ENCODE peak calls at places on chromosomes 6 and 20, in four cellular contexts. V is left lung; I is effector memory CD4-positive, alpha-beta T cell; P is tibial artery. B is an unnamed sample. For H3K9me3, the result is how much of the 10 kb centered on the place peaks cover.

GRCh38 chr20:856361-856775 is 22.9 kb downstream of the FAM110A start:
- DNase-seq in V (no peak), I (no peak), P (no peak), B (no peak)

GRCh38 chr20:51382986-51383821 is 159.3 kb downstream of the NFATC2 start:
- DNase-seq in V (peak), I (no peak), P (no peak), B (no peak)

GRCh38 chr6:11278207-11278559 is 45.7 kb upstream of the NEDD9 start:
- DNase-seq in V (no peak), I (no peak), P (no peak), B (no peak)

GRCh38 chr6:133424359-133424758 is 183.2 kb downstream of the EYA4 start:
- DNase-seq in V (no peak), I (no peak), P (no peak), B (no peak)

GRCh38 chr20:42610070-42610469 is 579.6 kb downstream of the PTPRT start:
- DNase-seq in V (no peak), I (no peak), P (no peak), B (no peak)

GRCh38 chr6:145245119-145245518 is 490.2 kb downstream of the EPM2A start:
- DNase-seq in V (no peak), I (no peak), P (no peak), B (no peak)

GRCh38 chr6:130293800-130294199 is 71.0 kb upstream of the SAMD3 start:
- DNase-seq in V (no peak), I (no peak), P (no peak), B (no peak)

GRCh38 chr6:8539446-8539845 is 104.1 kb upstream of the SLC35B3 start:
- DNase-seq in V (no peak), I (no peak), P (no peak), B (no peak)

GRCh38 chr20:61050491-61050890 is 201.6 kb upstream of the CDH4 start:
- DNase-seq in V (no peak), I (no peak), P (peak), B (no peak)

GRCh38 chr20:10855031-10855430 is 181.2 kb upstream of the JAG1 start:
- DNase-seq in V (no peak), I (no peak), P (no peak), B (no peak)

GRCh38 chr20:58575776-58576589 is 60.8 kb upstream of the APCDD1L start:
- DNase-seq in V (no peak), I (no peak), P (peak), B (no peak)

GRCh38 chr20:24027229-24027628 is 38.6 kb upstream of the GGTLC1 start:
- DNase-seq in V (peak), I (peak), P (no peak), B (no peak)

GRCh38 chr6:99490608-99491007 is 24.6 kb downstream of the USP45 start:
- DNase-seq in V (no peak), I (no peak), P (no peak), B (no peak)

GRCh38 chr20:32535953-32536823 is 48.9 kb downstream of the NOL4L start:
- DNase-seq in V (peak), I (peak), P (no peak), B (peak)

GRCh38 chr6:125791151-125791819 is 525 bp downstream of the NCOA7 start:
- DNase-seq in V (no peak), I (peak), P (peak), B (peak)

GRCh38 chr20:45965169-45966002 is 6.6 kb downstream of the ZNF335 start:
- DNase-seq in V (peak), I (no peak), P (peak), B (no peak)

GRCh38 chr20:47544852-47545251 is 43.2 kb downstream of the NCOA3 start:
- DNase-seq in V (no peak), I (no peak), P (no peak), B (no peak)

GRCh38 chr6:24827162-24827561 is 28.4 kb upstream of the ARMH2 start:
- DNase-seq in V (no peak), I (no peak), P (no peak), B (no peak)

GRCh38 chr6:13331516-13332348 is 3.4 kb upstream of the TBC1D7 start:
- DNase-seq in V (no peak), I (no peak), P (no peak), B (no peak)

GRCh38 chr20:10961651-10962288 is 288.0 kb upstream of the JAG1 start:
- DNase-seq in V (no peak), I (no peak), P (no peak), B (no peak)

GRCh38 chr6:101818056-101818455 is 424.5 kb downstream of the GRIK2 start:
- DNase-seq in V (no peak), I (no peak), P (no peak), B (no peak)

GRCh38 chr20:33781133-33781532 is 30.0 kb upstream of the CHMP4B start:
- DNase-seq in V (no peak), I (no peak), P (no peak), B (no peak)

GRCh38 chr6:109465772-109466171 is 10.2 kb upstream of the MICAL1 start:
- DNase-seq in V (peak), I (no peak), P (no peak), B (peak)

GRCh38 chr20:46308258-46309157 is at the start of gene CDH22:
- DNase-seq in V (no peak), I (no peak), P (no peak), B (no peak)

GRCh38 chr20:12644481-12644880 is 364.3 kb upstream of the SPTLC3 start:
- DNase-seq in V (no peak), I (no peak), P (no peak), B (no peak)

GRCh38 chr6:54758340-54758739 is 88.2 kb upstream of the FAM83B start:
- DNase-seq in V (no peak), I (no peak), P (no peak), B (no peak)

GRCh38 chr6:168347615-168348014 is 28.0 kb upstream of the DACT2 start:
- DNase-seq in V (no peak), I (no peak), P (no peak), B (no peak)

GRCh38 chr6:138454976-138455706 is 44.2 kb downstream of the NHSL1 start:
- DNase-seq in V (peak), I (peak), P (no peak), B (peak)

GRCh38 chr6:161637658-161638057 is 363.8 kb upstream of the AGPAT4 start:
- DNase-seq in V (no peak), I (no peak), P (no peak), B (no peak)

GRCh38 chr20:21698494-21699215 is 6.8 kb upstream of the PAX1 start:
- DNase-seq in V (no peak), I (no peak), P (no peak), B (no peak)

GRCh38 chr6:118562959-118563358 is 14.9 kb downstream of the PLN start:
- DNase-seq in V (no peak), I (no peak), P (no peak), B (no peak)

GRCh38 chr6:48641544-48641943 is 530.5 kb upstream of the PTCHD4 start:
- DNase-seq in V (no peak), I (no peak), P (no peak), B (no peak)

DNA sequence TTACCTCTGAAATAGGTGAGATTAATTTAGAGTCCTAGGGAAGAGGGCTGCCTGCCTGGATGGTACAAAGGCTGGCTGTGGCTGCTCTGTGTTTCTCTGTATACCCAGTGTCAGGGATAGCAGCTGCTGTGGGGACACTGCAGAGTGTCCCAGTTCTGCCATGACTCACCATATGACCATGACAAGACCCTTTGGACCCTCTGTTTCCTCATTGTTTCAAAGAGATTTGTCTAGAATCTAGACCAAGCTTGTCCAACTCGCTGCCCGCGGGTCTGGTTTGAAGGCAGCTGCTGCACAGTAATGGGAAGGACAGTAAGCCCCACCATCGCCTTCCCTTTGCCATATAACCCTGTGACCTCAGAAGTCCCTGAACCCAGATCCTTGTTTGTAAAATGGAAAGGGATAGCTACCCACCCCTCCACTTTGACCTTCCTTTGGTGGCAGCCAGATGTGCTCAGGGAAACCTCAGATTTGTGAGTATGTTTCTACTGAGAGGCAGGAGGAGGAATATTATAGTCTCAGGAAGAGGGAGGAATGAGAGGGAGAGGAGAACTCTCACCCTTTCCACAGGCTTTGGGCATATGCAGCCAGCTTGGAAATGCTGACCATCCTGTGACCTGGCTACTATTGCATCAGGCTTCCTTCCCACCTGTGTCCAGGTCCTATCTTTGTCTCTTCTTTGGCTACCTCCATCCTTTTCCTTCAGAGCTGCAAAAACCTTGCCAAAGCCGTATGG is 14.0 kb downstream of the PLCG1 start:
- DNase-seq in V (no peak), I (no peak), P (no peak), B (no peak)
- H3K27ac ChIP-seq in V (no peak), I (peak), P (no peak), B (peak)

GRCh38 chr20:56003966-56004365 is 1.4 kb downstream of the CBLN4 start:
- DNase-seq in V (no peak), I (no peak), P (no peak), B (no peak)

GRCh38 chr20:56001890-56002289 is 3.4 kb downstream of the CBLN4 start:
- DNase-seq in V (no peak), I (no peak), P (no peak), B (no peak)

GRCh38 chr20:56003111-56003800 is 2.1 kb downstream of the CBLN4 start:
- DNase-seq in V (no peak), I (no peak), P (no peak), B (no peak)

GRCh38 chr20:56004611-56005388 is 519 bp downstream of the CBLN4 start:
- DNase-seq in V (no peak), I (no peak), P (no peak), B (no peak)

DNA sequence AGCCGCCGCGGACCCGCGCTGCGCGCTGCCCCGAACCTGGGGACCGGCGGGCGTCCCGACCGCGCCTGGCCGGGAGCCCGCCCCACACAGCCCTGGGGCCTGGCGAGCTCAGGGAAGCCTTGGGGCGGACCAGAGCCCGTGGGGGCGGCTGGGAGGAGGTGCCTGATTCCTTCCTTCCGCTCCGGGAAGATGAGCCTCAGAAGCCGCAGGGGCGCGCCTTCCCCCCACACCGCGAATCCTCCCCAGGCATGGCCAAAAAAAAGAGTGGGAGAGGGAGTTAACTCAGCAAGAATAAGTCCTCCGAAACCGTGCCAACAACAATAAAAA is at the start of gene CBLN4:
- DNase-seq in V (no peak), I (no peak), P (no peak), B (no peak)
- H3K9me3 ChIP-seq in V (under half), I (under half), P (under half), B (under half)

GRCh38 chr6:3718407-3718806 is 33.1 kb downstream of the PXDC1 start:
- DNase-seq in V (no peak), I (no peak), P (peak), B (no peak)
- H3K4me3 ChIP-seq in V (no peak), I (no peak), P (no peak), B (no peak)

GRCh38 chr20:44609006-44609510 is 26.7 kb downstream of the PKIG start:
- DNase-seq in V (no peak), I (no peak), P (peak), B (no peak)

GRCh38 chr20:44606725-44607441 is 24.5 kb downstream of the PKIG start:
- DNase-seq in V (no peak), I (no peak), P (peak), B (no peak)

GRCh38 chr20:44609511-44610312 is 27.3 kb downstream of the PKIG start:
- DNase-seq in V (peak), I (peak), P (peak), B (peak)

GRCh38 chr20:44613575-44613974 is 31.2 kb downstream of the PKIG start:
- DNase-seq in V (no peak), I (no peak), P (no peak), B (no peak)

GRCh38 chr20:44610313-44610965 is 28.1 kb downstream of the PKIG start:
- DNase-seq in V (no peak), I (no peak), P (peak), B (no peak)
- H3K27ac ChIP-seq in V (peak), I (peak), P (peak), B (peak)

DNA sequence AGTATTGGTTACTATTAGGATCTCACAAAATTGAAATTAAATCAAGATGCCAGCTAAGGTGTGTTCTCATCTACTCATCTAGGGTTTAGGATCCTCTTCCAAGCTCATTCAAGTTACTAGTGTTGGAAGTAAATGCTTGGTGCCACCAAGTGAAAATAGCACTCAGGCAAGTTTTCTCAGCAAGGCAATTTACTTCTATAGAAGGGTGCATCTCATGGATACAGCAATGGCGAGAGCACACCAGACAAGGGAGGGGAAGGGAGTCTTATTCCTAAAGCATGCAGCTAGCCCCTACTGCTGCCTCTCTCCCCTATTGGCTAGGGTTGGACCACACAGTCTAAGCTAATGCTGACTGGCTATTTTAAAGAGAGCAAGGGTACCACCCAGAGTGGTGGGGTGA is 23.0 kb upstream of the FAM8A1 start:
- DNase-seq in V (no peak), I (no peak), P (no peak), B (no peak)
- H3K9me3 ChIP-seq in V (under half), I (under half), P (under half), B (under half)

GRCh38 chr6:127992144-127992543 is 91.3 kb upstream of the THEMIS start:
- DNase-seq in V (no peak), I (no peak), P (no peak), B (no peak)
- H3K4me3 ChIP-seq in V (no peak), I (no peak), P (no peak), B (no peak)

GRCh38 chr6:2853766-2854393 is 12.2 kb upstream of the SERPINB1 start:
- DNase-seq in V (no peak), I (peak), P (no peak), B (peak)

GRCh38 chr6:2855061-2855519 is 13.4 kb upstream of the SERPINB1 start:
- DNase-seq in V (no peak), I (no peak), P (no peak), B (peak)

GRCh38 chr6:2852921-2853322 is 11.3 kb upstream of the SERPINB1 start:
- DNase-seq in V (no peak), I (no peak), P (no peak), B (no peak)

GRCh38 chr6:2852514-2852855 is 10.8 kb upstream of the SERPINB1 start:
- DNase-seq in V (no peak), I (no peak), P (no peak), B (no peak)

DNA sequence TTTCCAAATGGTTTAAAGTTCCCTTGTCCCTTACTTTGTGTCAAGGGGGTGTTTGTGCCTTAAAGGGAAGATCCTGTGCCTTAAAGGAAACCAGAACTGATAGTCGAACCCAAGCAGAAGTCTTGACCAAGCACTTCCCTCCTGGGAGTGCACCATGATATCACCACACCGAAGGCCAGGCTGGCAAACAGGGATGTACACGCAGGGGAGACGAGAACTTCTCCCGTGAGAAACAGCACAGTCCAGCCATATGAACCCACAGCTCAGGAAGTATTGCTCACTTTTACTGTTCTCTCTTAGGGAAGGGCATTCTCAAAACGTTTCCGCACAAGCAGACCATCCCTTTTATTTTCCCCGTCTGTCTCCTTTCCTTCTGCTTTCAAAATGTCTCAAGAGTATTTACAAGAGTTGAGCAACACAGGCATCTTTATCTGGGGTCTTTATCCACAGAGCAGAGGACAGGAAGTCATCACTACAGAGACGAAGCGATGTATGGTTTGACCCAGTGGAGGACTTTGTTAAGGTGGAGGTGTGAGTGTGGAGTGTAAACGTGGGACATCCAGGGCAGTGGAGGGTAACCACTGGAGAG is 12.8 kb upstream of the SERPINB1 start:
- DNase-seq in V (no peak), I (no peak), P (no peak), B (peak)
- H3K27ac ChIP-seq in V (peak), I (peak), P (peak), B (peak)